ENCODE peak calls at places on chromosomes 2 and 18, in six cellular contexts. F, N, B, H, P and Q are unnamed samples.

GRCh38 chr2:167181134-167181533 is 292.9 kb downstream of the XIRP2 start:
- DNase-seq in P (no peak), F (no peak), H (no peak), B (no peak), N (peak; percentile 79), Q (no peak)

GRCh38 chr2:16900405-16901025 is 234.9 kb upstream of the CYRIA start:
- DNase-seq in P (no peak), B (peak; percentile 14), N (no peak), F (peak; percentile 68), H (peak; percentile 29), Q (peak; percentile 58)

GRCh38 chr2:218745559-218746469 is 35.2 kb downstream of the TTLL4 start:
- DNase-seq in P (no peak), H (no peak), B (no peak), F (no peak), N (peak; percentile 65), Q (no peak)

GRCh38 chr2:200150411-200151086 is 155.9 kb upstream of the SPATS2L start:
- DNase-seq in B (no peak), F (no peak), H (no peak), N (no peak), P (no peak), Q (no peak)

GRCh38 chr2:236988690-236989639 is 96.7 kb upstream of the COPS8 start:
- DNase-seq in N (no peak), P (no peak), B (no peak), H (no peak), F (no peak), Q (peak; percentile 36)

GRCh38 chr18:69064063-69064462 is 266.2 kb downstream of the CCDC102B start:
- DNase-seq in P (no peak), H (no peak), F (no peak), N (no peak), B (no peak), Q (no peak)

GRCh38 chr18:30093376-30093775 is 949.2 kb downstream of the DSC3 start:
- DNase-seq in N (peak; percentile 1), B (no peak), P (no peak), F (no peak), H (no peak), Q (no peak)

GRCh38 chr2:30181176-30181575 is 34.4 kb downstream of the YPEL5 start:
- DNase-seq in N (no peak), F (no peak), H (no peak), B (no peak), P (no peak), Q (no peak)

GRCh38 chr2:231308631-231309414 is 86.7 kb upstream of the B3GNT7 start:
- DNase-seq in B (no peak), P (peak; percentile 86), F (no peak), N (peak; percentile 48), H (no peak), Q (peak; percentile 99)

GRCh38 chr2:100197643-100198153 is 55.3 kb upstream of the AFF3 start:
- DNase-seq in H (no peak), N (peak; percentile 46), F (peak; percentile 65), P (peak; percentile 73), B (peak; percentile 36), Q (no peak)

GRCh38 chr2:186950694-186951093 is 101.7 kb upstream of the ZSWIM2 start:
- DNase-seq in P (peak; percentile 83), N (peak; percentile 14), F (no peak), B (no peak), H (no peak), Q (no peak)

GRCh38 chr18:644395-645004 is 13.0 kb upstream of the TYMS start:
- DNase-seq in N (no peak), B (no peak), H (no peak), P (no peak), F (no peak), Q (no peak)

GRCh38 chr2:96264086-96264485 is 1.7 kb downstream of the TMEM127 start:
- DNase-seq in F (no peak), B (no peak), P (peak; percentile 33), H (no peak), N (peak; percentile 29), Q (no peak)

GRCh38 chr2:122643725-122644329 is 888.4 kb downstream of the TSN start:
- DNase-seq in B (no peak), P (peak; percentile 86), F (no peak), N (peak; percentile 1), H (no peak), Q (no peak)

GRCh38 chr2:206846854-206847834 is 81.7 kb downstream of the FASTKD2 start:
- DNase-seq in F (no peak), N (no peak), B (no peak), P (no peak), H (no peak), Q (no peak)

GRCh38 chr2:219523031-219523671 is 8.9 kb downstream of the ASIC4 start:
- DNase-seq in B (no peak), H (no peak), P (no peak), N (no peak), F (peak; percentile 76), Q (no peak)

GRCh38 chr2:20125164-20125563 is 73.7 kb upstream of the LAPTM4A start:
- DNase-seq in F (no peak), P (no peak), B (no peak), H (no peak), N (no peak), Q (no peak)

GRCh38 chr2:163471947-163472346 is 263.9 kb downstream of the FIGN start:
- DNase-seq in F (no peak), P (peak; percentile 31), B (no peak), H (no peak), N (peak; percentile 3), Q (no peak)

GRCh38 chr2:124254621-124255020 is 229.5 kb downstream of the CNTNAP5 start:
- DNase-seq in P (peak; percentile 1), B (no peak), H (no peak), N (peak; percentile 21), F (no peak), Q (no peak)

GRCh38 chr2:63842149-63843061 is 709 bp downstream of the UGP2 start:
- DNase-seq in F (no peak), P (peak; percentile 84), H (no peak), B (no peak), N (peak; percentile 81), Q (peak; percentile 69)

GRCh38 chr18:74724186-74724585 is 126.5 kb downstream of the ZNF407 start:
- DNase-seq in N (peak; percentile 73), P (peak; percentile 41), F (no peak), H (no peak), B (no peak), Q (peak; percentile 6)

GRCh38 chr18:45169610-45170009 is 445.7 kb upstream of the SLC14A2 start:
- DNase-seq in P (peak; percentile 95), F (no peak), N (peak; percentile 90), H (no peak), B (no peak), Q (peak; percentile 77)

GRCh38 chr2:112335600-112335999 is 60.2 kb downstream of the ZC3H6 start:
- DNase-seq in F (no peak), N (no peak), H (no peak), B (no peak), P (no peak), Q (no peak)

GRCh38 chr2:138842341-138842740 is 62.2 kb upstream of the NXPH2 start:
- DNase-seq in H (no peak), F (no peak), N (no peak), B (no peak), P (no peak), Q (peak; percentile 67)

GRCh38 chr2:159832858-159833257 is 34.9 kb upstream of the CD302 start:
- DNase-seq in F (no peak), B (no peak), N (no peak), P (no peak), H (no peak), Q (no peak)

GRCh38 chr2:36290306-36290705 is 65.3 kb upstream of the CRIM1 start:
- DNase-seq in B (no peak), N (no peak), H (no peak), P (peak; percentile 11), F (no peak), Q (no peak)

GRCh38 chr2:72917138-72917874 is at the start of gene EMX1:
- DNase-seq in P (peak; percentile 26), H (no peak), N (no peak), F (peak; percentile 93), B (peak; percentile 83), Q (peak; percentile 32)

GRCh38 chr18:46421973-46422551 is 235.0 kb downstream of the LOXHD1 start:
- DNase-seq in H (no peak), N (no peak), P (no peak), B (no peak), F (peak; percentile 2), Q (no peak)

GRCh38 chr2:95268208-95269035 is 5.8 kb upstream of the PROM2 start:
- DNase-seq in F (peak; percentile 13), B (no peak), P (no peak), H (no peak), N (no peak), Q (no peak)

GRCh38 chr2:233063976-233064411 is 3.9 kb downstream of the INPP5D start:
- DNase-seq in N (no peak), F (no peak), H (no peak), P (no peak), B (no peak), Q (no peak)
- H3K14ac ChIP-seq in N (no peak overlapping the region), F (no peak overlapping the region), H (no peak overlapping the region), P (no peak overlapping the region), B (peak overlapping the region; percentile 4), Q (no peak overlapping the region)

DNA sequence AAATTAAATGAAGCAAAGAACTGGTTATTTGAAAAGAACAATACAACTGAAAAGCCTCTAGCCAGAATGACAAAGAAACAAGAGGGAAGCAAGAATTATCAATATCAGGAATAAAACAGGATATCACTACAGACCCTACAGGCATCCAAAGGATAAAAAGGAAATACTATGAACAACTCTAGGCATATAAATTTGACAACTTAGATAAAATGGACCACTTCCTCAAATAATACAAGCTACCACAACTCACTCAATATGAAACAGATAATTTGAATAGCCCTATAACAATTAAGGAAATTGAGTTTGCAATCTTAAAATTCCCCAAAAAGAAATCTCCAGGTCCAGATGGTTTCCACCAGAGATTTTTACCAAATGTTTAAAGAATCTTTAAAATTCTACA is 19.8 kb downstream of the RPRD1A start:
- DNase-seq in B (no peak), P (no peak), H (no peak), F (no peak), N (no peak), Q (no peak)
- H4K91ac ChIP-seq in B (no peak overlapping the region), P (no peak overlapping the region), H (no peak overlapping the region), F (no peak overlapping the region), N (no peak overlapping the region), Q (no peak overlapping the region)

GRCh38 chr2:38131665-38132064 is 55.7 kb upstream of the CYP1B1 start:
- DNase-seq in P (no peak), N (no peak), B (no peak), F (no peak), H (no peak), Q (no peak)
- H3K14ac ChIP-seq in P (no peak overlapping the region), N (no peak overlapping the region), B (no peak overlapping the region), F (no peak overlapping the region), H (no peak overlapping the region), Q (no peak overlapping the region)

GRCh38 chr2:172488556-172488955 is 61.2 kb downstream of the ITGA6 start:
- DNase-seq in F (no peak), B (no peak), N (no peak), P (no peak), H (no peak), Q (no peak)

GRCh38 chr2:172480301-172481218 is 53.2 kb downstream of the ITGA6 start:
- DNase-seq in B (no peak), P (peak; percentile 61), H (no peak), N (peak; percentile 20), F (no peak), Q (peak; percentile 54)

GRCh38 chr2:172481507-172482262 is 54.3 kb downstream of the ITGA6 start:
- DNase-seq in P (no peak), N (no peak), H (no peak), F (no peak), B (no peak), Q (no peak)

GRCh38 chr2:172484253-172484652 is 56.9 kb downstream of the ITGA6 start:
- DNase-seq in B (no peak), N (peak; percentile 34), P (peak; percentile 28), F (no peak), H (no peak), Q (peak; percentile 33)

GRCh38 chr2:172484706-172485105 is 57.3 kb downstream of the ITGA6 start:
- DNase-seq in P (no peak), N (no peak), B (no peak), H (no peak), F (no peak), Q (no peak)
- H4K91ac ChIP-seq in P (no peak overlapping the region), N (no peak overlapping the region), B (no peak overlapping the region), H (no peak overlapping the region), F (no peak overlapping the region), Q (no peak overlapping the region)